ENCODE peak calls at places on chromosomes 13 and 19, in ten cellular contexts. One of them, this sample, is unnamed.

GRCh38 chr13:34913040-34913439 is 29.0 kb upstream of the NBEA start:
- DNase-seq in GM13977: no peak
- DNase-seq in left lung: no peak
- DNase-seq in fibroblast of lung: peak; percentile 25
- DNase-seq in MCF 10A: peak; percentile 32
- DNase-seq in DND-41: peak; percentile 10
- DNase-seq in brain microvascular endothelial cell: peak; percentile 10
- DNase-seq in choroid plexus epithelial cell: peak; percentile 36
- DNase-seq in OCI-LY7: no peak
- DNase-seq in H1: peak; percentile 38
- DNase-seq in this sample: no peak

GRCh38 chr13:21625366-21625765 is 21.4 kb upstream of the MICU2 start:
- DNase-seq in brain microvascular endothelial cell: peak; percentile 18
- DNase-seq in DND-41: peak; percentile 13
- DNase-seq in MCF 10A: peak; percentile 65
- DNase-seq in OCI-LY7: peak; percentile 50
- DNase-seq in fibroblast of lung: peak; percentile 26
- DNase-seq in choroid plexus epithelial cell: peak; percentile 55
- DNase-seq in GM13977: peak; percentile 63
- DNase-seq in H1: no peak
- DNase-seq in left lung: no peak
- DNase-seq in this sample: no peak

GRCh38 chr19:3369337-3370213 is 3.2 kb downstream of the NFIC start:
- DNase-seq in H1: no peak
- DNase-seq in DND-41: no peak
- DNase-seq in MCF 10A: peak; percentile 61
- DNase-seq in choroid plexus epithelial cell: peak; percentile 42
- DNase-seq in GM13977: peak; percentile 75
- DNase-seq in brain microvascular endothelial cell: no peak
- DNase-seq in left lung: peak; percentile 92
- DNase-seq in fibroblast of lung: peak; percentile 60
- DNase-seq in OCI-LY7: no peak
- DNase-seq in this sample: no peak

GRCh38 chr13:24684600-24684998 is 4.4 kb downstream of the ATP12A start:
- DNase-seq in DND-41: peak; percentile 76
- DNase-seq in choroid plexus epithelial cell: peak; percentile 5
- DNase-seq in brain microvascular endothelial cell: no peak
- DNase-seq in OCI-LY7: no peak
- DNase-seq in fibroblast of lung: no peak
- DNase-seq in GM13977: peak; percentile 44
- DNase-seq in left lung: no peak
- DNase-seq in H1: no peak
- DNase-seq in MCF 10A: peak; percentile 14
- DNase-seq in this sample: no peak

GRCh38 chr13:99905224-99905623 is 66.3 kb downstream of the ZIC5 start:
- DNase-seq in MCF 10A: no peak
- DNase-seq in DND-41: no peak
- DNase-seq in H1: no peak
- DNase-seq in brain microvascular endothelial cell: no peak
- DNase-seq in left lung: no peak
- DNase-seq in OCI-LY7: no peak
- DNase-seq in GM13977: no peak
- DNase-seq in fibroblast of lung: no peak
- DNase-seq in choroid plexus epithelial cell: no peak
- DNase-seq in this sample: no peak

GRCh38 chr13:32211788-32212187 is 103.4 kb downstream of the ZAR1L start:
- DNase-seq in OCI-LY7: no peak
- DNase-seq in H1: no peak
- DNase-seq in left lung: no peak
- DNase-seq in choroid plexus epithelial cell: peak; percentile 92
- DNase-seq in fibroblast of lung: peak; percentile 98
- DNase-seq in DND-41: no peak
- DNase-seq in MCF 10A: peak; percentile 11
- DNase-seq in brain microvascular endothelial cell: peak; percentile 67
- DNase-seq in GM13977: no peak
- DNase-seq in this sample: no peak

GRCh38 chr13:23902975-23903905 is 5.9 kb upstream of the C1QTNF9B start:
- DNase-seq in brain microvascular endothelial cell: no peak
- DNase-seq in H1: no peak
- DNase-seq in DND-41: no peak
- DNase-seq in fibroblast of lung: no peak
- DNase-seq in left lung: peak; percentile 82
- DNase-seq in GM13977: peak; percentile 20
- DNase-seq in MCF 10A: no peak
- DNase-seq in choroid plexus epithelial cell: no peak
- DNase-seq in OCI-LY7: no peak
- DNase-seq in this sample: no peak

GRCh38 chr13:29782798-29783197 is 67.6 kb downstream of the UBL3 start:
- DNase-seq in left lung: no peak
- DNase-seq in H1: no peak
- DNase-seq in OCI-LY7: no peak
- DNase-seq in choroid plexus epithelial cell: no peak
- DNase-seq in MCF 10A: no peak
- DNase-seq in fibroblast of lung: no peak
- DNase-seq in brain microvascular endothelial cell: no peak
- DNase-seq in GM13977: no peak
- DNase-seq in DND-41: no peak
- DNase-seq in this sample: no peak

GRCh38 chr13:44399045-44399444 is 25.4 kb downstream of the SERP2 start:
- DNase-seq in OCI-LY7: no peak
- DNase-seq in fibroblast of lung: no peak
- DNase-seq in choroid plexus epithelial cell: no peak
- DNase-seq in GM13977: no peak
- DNase-seq in left lung: no peak
- DNase-seq in H1: no peak
- DNase-seq in MCF 10A: no peak
- DNase-seq in brain microvascular endothelial cell: no peak
- DNase-seq in DND-41: no peak
- DNase-seq in this sample: no peak

GRCh38 chr13:44396295-44396962 is 22.8 kb downstream of the SERP2 start:
- DNase-seq in OCI-LY7: no peak
- DNase-seq in H1: no peak
- DNase-seq in left lung: no peak
- DNase-seq in DND-41: no peak
- DNase-seq in GM13977: no peak
- DNase-seq in MCF 10A: no peak
- DNase-seq in choroid plexus epithelial cell: no peak
- DNase-seq in brain microvascular endothelial cell: no peak
- DNase-seq in fibroblast of lung: no peak
- DNase-seq in this sample: no peak

GRCh38 chr13:44396963-44397580 is 23.4 kb downstream of the SERP2 start:
- DNase-seq in fibroblast of lung: peak; percentile 45
- DNase-seq in H1: no peak
- DNase-seq in OCI-LY7: no peak
- DNase-seq in choroid plexus epithelial cell: peak; percentile 92
- DNase-seq in brain microvascular endothelial cell: peak; percentile 61
- DNase-seq in GM13977: no peak
- DNase-seq in left lung: no peak
- DNase-seq in MCF 10A: no peak
- DNase-seq in DND-41: no peak
- DNase-seq in this sample: no peak

GRCh38 chr13:44397766-44398223 is 24.2 kb downstream of the SERP2 start:
- DNase-seq in OCI-LY7: no peak
- DNase-seq in H1: no peak
- DNase-seq in GM13977: no peak
- DNase-seq in choroid plexus epithelial cell: peak; percentile 91
- DNase-seq in brain microvascular endothelial cell: peak; percentile 77
- DNase-seq in left lung: no peak
- DNase-seq in fibroblast of lung: no peak
- DNase-seq in DND-41: no peak
- DNase-seq in MCF 10A: no peak
- DNase-seq in this sample: no peak

DNA sequence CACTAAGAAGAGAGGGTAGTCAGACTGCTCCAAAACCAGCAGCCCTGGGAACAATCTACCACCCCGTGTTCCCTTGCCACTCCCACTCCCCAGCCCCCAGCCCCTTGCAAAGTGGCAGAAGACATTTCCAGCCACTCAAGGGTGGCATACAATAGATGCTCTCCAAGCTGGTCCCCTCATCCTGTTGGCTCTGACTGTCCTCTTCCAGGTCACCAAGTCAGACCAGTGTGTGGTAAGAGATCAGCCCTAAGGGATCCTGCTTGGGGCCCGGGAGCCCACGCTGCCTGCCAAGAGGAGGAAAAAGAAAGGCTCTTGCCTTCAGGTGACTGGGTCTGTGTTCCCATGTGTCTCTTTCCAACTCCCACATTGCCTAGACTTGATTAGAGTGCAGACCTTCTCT is 25.0 kb downstream of the SERP2 start:
- DNase-seq in MCF 10A: no peak
- DNase-seq in OCI-LY7: no peak
- DNase-seq in choroid plexus epithelial cell: no peak
- DNase-seq in DND-41: no peak
- DNase-seq in H1: no peak
- DNase-seq in brain microvascular endothelial cell: no peak
- DNase-seq in left lung: no peak
- DNase-seq in GM13977: no peak
- DNase-seq in fibroblast of lung: no peak
- DNase-seq in this sample: no peak
- TF ChIP-seq CTCF in MCF 10A: no peak
- TF ChIP-seq CTCF in OCI-LY7: no peak
- TF ChIP-seq CTCF in choroid plexus epithelial cell: no peak
- TF ChIP-seq CTCF in DND-41: no peak
- TF ChIP-seq CTCF in H1: no peak
- TF ChIP-seq CTCF in brain microvascular endothelial cell: no peak
- TF ChIP-seq CTCF in left lung: no peak
- TF ChIP-seq CTCF in GM13977: no peak
- TF ChIP-seq CTCF in fibroblast of lung: no peak
- TF ChIP-seq CTCF in this sample: no peak

GRCh38 chr19:18644144-18645034 is 7.6 kb downstream of the KLHL26 start:
- DNase-seq in brain microvascular endothelial cell: no peak
- DNase-seq in fibroblast of lung: peak; percentile 49
- DNase-seq in DND-41: no peak
- DNase-seq in H1: no peak
- DNase-seq in OCI-LY7: peak; percentile 40
- DNase-seq in left lung: no peak
- DNase-seq in choroid plexus epithelial cell: no peak
- DNase-seq in GM13977: no peak
- DNase-seq in MCF 10A: no peak
- DNase-seq in this sample: no peak
- TF ChIP-seq CTCF in brain microvascular endothelial cell: no peak
- TF ChIP-seq CTCF in fibroblast of lung: no peak
- TF ChIP-seq CTCF in DND-41: peak; percentile 40
- TF ChIP-seq CTCF in H1: peak; percentile 20
- TF ChIP-seq CTCF in OCI-LY7: peak; percentile 40
- TF ChIP-seq CTCF in left lung: no peak
- TF ChIP-seq CTCF in choroid plexus epithelial cell: no peak
- TF ChIP-seq CTCF in GM13977: no peak
- TF ChIP-seq CTCF in MCF 10A: no peak
- TF ChIP-seq CTCF in this sample: no peak

DNA sequence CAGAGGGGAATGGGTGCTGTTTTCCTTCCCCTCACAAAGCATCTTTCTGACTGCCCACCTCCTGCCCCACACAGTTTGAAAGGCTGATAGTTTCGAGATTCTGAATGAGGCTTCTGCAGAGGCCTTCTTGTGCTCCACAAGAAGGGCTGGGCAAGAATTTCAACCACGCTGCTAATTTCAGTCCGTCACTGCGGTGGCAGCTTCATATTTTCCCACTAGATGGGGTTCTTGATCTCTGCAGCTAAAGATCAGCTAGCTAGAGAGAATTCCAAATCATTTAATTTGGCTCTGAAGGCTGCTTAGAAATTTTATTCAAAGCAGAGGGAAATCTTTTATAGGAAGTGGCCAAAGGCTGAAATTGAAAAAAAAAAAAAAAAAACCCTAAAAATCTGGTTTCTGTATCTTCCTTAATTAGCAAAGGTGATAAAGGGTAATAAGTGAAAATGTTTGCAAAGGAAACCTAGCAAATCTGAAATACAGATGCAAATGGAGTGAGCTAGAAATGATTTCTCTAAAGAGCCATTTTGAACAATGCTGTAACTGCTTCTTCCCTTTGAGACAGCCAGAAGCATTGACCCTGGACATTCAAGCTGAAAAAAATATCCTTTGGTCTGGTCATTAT is 38.0 kb upstream of the C13orf42 start:
- DNase-seq in DND-41: no peak
- DNase-seq in brain microvascular endothelial cell: peak; percentile 72
- DNase-seq in GM13977: no peak
- DNase-seq in MCF 10A: peak; percentile 38
- DNase-seq in OCI-LY7: peak; percentile 16
- DNase-seq in fibroblast of lung: peak; percentile 58
- DNase-seq in choroid plexus epithelial cell: peak; percentile 88
- DNase-seq in H1: peak; percentile 66
- DNase-seq in left lung: no peak
- DNase-seq in this sample: peak; percentile 26
- TF ChIP-seq CTCF in DND-41: peak; percentile 46
- TF ChIP-seq CTCF in brain microvascular endothelial cell: peak; percentile 81
- TF ChIP-seq CTCF in GM13977: peak; percentile 44
- TF ChIP-seq CTCF in MCF 10A: peak; percentile 53
- TF ChIP-seq CTCF in OCI-LY7: peak; percentile 68
- TF ChIP-seq CTCF in fibroblast of lung: peak; percentile 69
- TF ChIP-seq CTCF in choroid plexus epithelial cell: peak; percentile 85
- TF ChIP-seq CTCF in H1: peak; percentile 80
- TF ChIP-seq CTCF in left lung: peak; percentile 31
- TF ChIP-seq CTCF in this sample: peak; percentile 62

GRCh38 chr19:12331211-12331941 is 2.1 kb downstream of the ZNF563 start:
- DNase-seq in H1: no peak
- DNase-seq in fibroblast of lung: no peak
- DNase-seq in left lung: no peak
- DNase-seq in MCF 10A: no peak
- DNase-seq in choroid plexus epithelial cell: no peak
- DNase-seq in brain microvascular endothelial cell: no peak
- DNase-seq in OCI-LY7: peak; percentile 24
- DNase-seq in DND-41: peak; percentile 30
- DNase-seq in GM13977: peak; percentile 83
- DNase-seq in this sample: no peak
- TF ChIP-seq CTCF in H1: no peak
- TF ChIP-seq CTCF in fibroblast of lung: no peak
- TF ChIP-seq CTCF in left lung: no peak
- TF ChIP-seq CTCF in MCF 10A: no peak
- TF ChIP-seq CTCF in choroid plexus epithelial cell: no peak
- TF ChIP-seq CTCF in brain microvascular endothelial cell: no peak
- TF ChIP-seq CTCF in OCI-LY7: no peak
- TF ChIP-seq CTCF in DND-41: no peak
- TF ChIP-seq CTCF in GM13977: no peak
- TF ChIP-seq CTCF in this sample: no peak

GRCh38 chr13:49679244-49679643 is 12.0 kb downstream of the EBPL start:
- DNase-seq in fibroblast of lung: peak; percentile 20
- DNase-seq in choroid plexus epithelial cell: peak; percentile 82
- DNase-seq in brain microvascular endothelial cell: peak; percentile 16
- DNase-seq in DND-41: peak; percentile 22
- DNase-seq in left lung: no peak
- DNase-seq in MCF 10A: peak; percentile 16
- DNase-seq in GM13977: peak; percentile 61
- DNase-seq in H1: no peak
- DNase-seq in OCI-LY7: peak; percentile 34
- DNase-seq in this sample: no peak
- TF ChIP-seq CTCF in fibroblast of lung: peak; percentile 32
- TF ChIP-seq CTCF in choroid plexus epithelial cell: peak; percentile 79
- TF ChIP-seq CTCF in brain microvascular endothelial cell: peak; percentile 58
- TF ChIP-seq CTCF in DND-41: peak; percentile 51
- TF ChIP-seq CTCF in left lung: no peak
- TF ChIP-seq CTCF in MCF 10A: peak; percentile 35
- TF ChIP-seq CTCF in GM13977: peak; percentile 56
- TF ChIP-seq CTCF in H1: no peak
- TF ChIP-seq CTCF in OCI-LY7: peak; percentile 65
- TF ChIP-seq CTCF in this sample: peak; percentile 36